ENCODE peak calls at places on chromosomes 7 and 10, in seven cellular contexts. Q, H, V, F, G, K and T are unnamed samples.

GRCh38 chr7:74027683-74028320 is at the start of gene ELN:
- DNase-seq in H (no peak), V (no peak), F (no peak), Q (peak; percentile 72), G (no peak), K (no peak), T (no peak)

GRCh38 chr10:44186821-44187220 is 198.1 kb downstream of the CXCL12 start:
- DNase-seq in V (no peak), G (no peak), K (no peak), F (no peak), Q (no peak), H (no peak), T (no peak)

GRCh38 chr10:24951201-24952145 is 933 bp downstream of the PRTFDC1 start:
- DNase-seq in Q (peak; percentile 91), H (no peak), K (no peak), V (no peak), F (peak; percentile 4), G (peak; percentile 49), T (no peak)

GRCh38 chr7:35185908-35186731 is 67.8 kb downstream of the TBX20 start:
- DNase-seq in F (no peak), K (peak; percentile 10), V (peak; percentile 31), Q (peak; percentile 87), G (peak; percentile 25), H (peak; percentile 23), T (no peak)

GRCh38 chr10:33993917-33994316 is 659.5 kb upstream of the NRP1 start:
- DNase-seq in H (no peak), V (no peak), G (no peak), K (no peak), Q (no peak), F (no peak), T (no peak)

GRCh38 chr10:86311900-86312299 is 54.7 kb downstream of the GRID1 start:
- DNase-seq in F (no peak), V (no peak), Q (peak; percentile 16), K (no peak), H (no peak), G (no peak), T (no peak)

GRCh38 chr7:42625391-42625790 is 286.5 kb downstream of the C7orf25 start:
- DNase-seq in K (no peak), V (peak; percentile 60), G (no peak), H (no peak), Q (no peak), F (no peak), T (no peak)

GRCh38 chr10:125011926-125012705 is 70.2 kb downstream of the ZRANB1 start:
- DNase-seq in V (no peak), H (no peak), F (no peak), G (no peak), K (no peak), Q (no peak), T (no peak)

GRCh38 chr10:28796606-28797512 is 119.5 kb downstream of the BAMBI start:
- DNase-seq in G (no peak), H (no peak), Q (no peak), V (no peak), F (no peak), K (no peak), T (no peak)

GRCh38 chr10:76874151-76874550 is 763.5 kb downstream of the KCNMA1 start:
- DNase-seq in F (no peak), H (no peak), K (peak; percentile 49), V (no peak), G (no peak), Q (no peak), T (no peak)

GRCh38 chr10:96641396-96641795 is 54.6 kb upstream of the TM9SF3 start:
- DNase-seq in F (no peak), V (no peak), G (no peak), H (no peak), Q (no peak), K (no peak), T (no peak)

GRCh38 chr7:128922496-128923410 is 12.2 kb upstream of the KCP start:
- DNase-seq in G (no peak), F (no peak), K (no peak), V (no peak), Q (peak; percentile 47), H (no peak), T (no peak)

GRCh38 chr7:42400373-42400772 is 163.4 kb upstream of the GLI3 start:
- DNase-seq in V (no peak), K (no peak), G (no peak), Q (no peak), F (no peak), H (no peak), T (no peak)

GRCh38 chr7:116776610-116777289 is 85.6 kb upstream of the CAPZA2 start:
- DNase-seq in Q (no peak), V (no peak), G (peak; percentile 26), K (peak; percentile 96), F (no peak), H (no peak), T (no peak)

GRCh38 chr7:22147113-22147512 is 201.4 kb upstream of the CDCA7L start:
- DNase-seq in K (no peak), Q (no peak), V (no peak), F (no peak), G (no peak), H (no peak), T (no peak)

GRCh38 chr10:101226506-101226887 is 2.8 kb downstream of the LBX1 start:
- DNase-seq in V (no peak), F (no peak), G (no peak), K (no peak), Q (no peak), H (no peak), T (no peak)

GRCh38 chr7:30908681-30909080 is 3.0 kb upstream of the AQP1 start:
- DNase-seq in V (no peak), Q (peak; percentile 90), K (no peak), G (no peak), H (no peak), F (no peak), T (no peak)

GRCh38 chr7:24926623-24927539 is 53.1 kb downstream of the OSBPL3 start:
- DNase-seq in Q (no peak), K (no peak), F (no peak), G (no peak), V (peak; percentile 46), H (no peak), T (no peak)

GRCh38 chr7:159012353-159013069 is 132.2 kb downstream of the VIPR2 start:
- DNase-seq in G (no peak), H (no peak), V (no peak), F (no peak), K (no peak), Q (no peak), T (no peak)

GRCh38 chr10:79176949-79177602 is 108.3 kb downstream of the ZMIZ1 start:
- DNase-seq in F (no peak), Q (no peak), K (no peak), G (no peak), H (no peak), V (no peak), T (no peak)

DNA sequence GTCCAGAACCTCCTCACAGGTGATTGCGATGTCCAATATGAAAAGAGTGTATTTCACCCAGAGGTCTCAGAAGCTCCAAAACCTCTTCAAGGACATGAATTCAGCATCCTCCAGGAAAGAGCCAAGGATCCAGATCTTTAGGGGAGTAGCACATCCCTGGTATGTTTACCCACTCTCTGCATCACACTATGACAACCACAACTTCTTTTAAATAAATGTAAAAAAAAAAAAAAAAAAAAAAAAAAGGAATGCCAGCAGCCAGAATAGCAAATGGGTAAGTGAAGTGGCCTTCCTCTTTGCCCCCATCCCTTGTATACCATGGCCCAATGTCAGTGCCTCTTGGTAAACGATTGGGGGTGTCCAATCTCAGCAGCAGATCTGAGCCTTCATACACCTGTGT is 67.3 kb downstream of the SORBS1 start:
- DNase-seq in K (no peak), G (no peak), H (no peak), V (no peak), Q (no peak), F (no peak), T (no peak)
- H3K4me1 ChIP-seq in K (no peaks in the 10 kb centered on the region), G (no peaks in the 10 kb centered on the region), H (no peaks in the 10 kb centered on the region), V (peaks cover 2% of the 10 kb centered on the region), Q (no peaks in the 10 kb centered on the region), F (no peaks in the 10 kb centered on the region), T (no peaks in the 10 kb centered on the region)

GRCh38 chr7:132491546-132491945 is 84.7 kb downstream of the PLXNA4 start:
- DNase-seq in H (no peak), G (no peak), F (no peak), V (no peak), Q (no peak), K (no peak), T (no peak)

GRCh38 chr7:132490474-132490873 is 85.8 kb downstream of the PLXNA4 start:
- DNase-seq in Q (no peak), V (no peak), F (no peak), H (no peak), K (no peak), G (no peak), T (no peak)

GRCh38 chr7:132485600-132486594 is 90.4 kb downstream of the PLXNA4 start:
- DNase-seq in K (no peak), H (no peak), Q (no peak), V (no peak), F (peak; percentile 84), G (no peak), T (peak; percentile 44)

GRCh38 chr7:132489776-132490237 is 86.5 kb downstream of the PLXNA4 start:
- DNase-seq in Q (no peak), V (peak; percentile 19), F (no peak), K (no peak), G (no peak), H (no peak), T (no peak)

DNA sequence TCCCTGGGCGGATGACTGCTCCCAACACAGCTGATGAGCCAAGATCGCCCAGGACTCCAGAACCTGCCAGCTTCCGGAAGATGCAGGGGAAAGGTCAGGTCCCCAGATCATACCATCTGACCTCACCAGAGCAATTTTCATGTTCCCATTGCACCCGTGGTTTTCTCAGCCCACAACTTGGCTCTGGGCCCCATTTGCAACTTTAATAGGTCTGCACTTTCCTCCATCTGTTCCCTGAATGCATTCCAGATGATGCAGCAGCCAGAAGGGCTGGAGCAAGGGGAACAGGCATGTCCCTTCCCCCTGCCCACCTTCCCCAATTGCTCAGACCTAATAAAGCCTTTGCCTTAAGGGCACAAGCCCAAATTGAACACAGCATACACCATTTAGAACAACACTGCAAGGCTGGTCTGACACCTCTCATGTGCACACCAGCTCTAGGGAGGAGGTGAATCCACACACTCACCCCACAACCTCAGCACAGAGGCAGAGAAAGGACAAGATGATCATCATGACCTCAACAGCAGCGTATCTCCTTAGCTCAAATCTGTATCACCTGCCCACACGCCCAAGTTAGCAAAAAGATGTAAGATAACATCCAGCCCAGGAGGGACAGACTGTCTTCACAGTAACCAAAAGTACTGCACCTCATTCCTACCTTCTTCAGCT is 87.5 kb downstream of the PLXNA4 start:
- DNase-seq in Q (no peak), K (no peak), H (no peak), F (no peak), V (no peak), G (no peak), T (no peak)
- H3K27ac ChIP-seq in Q (no peak overlapping the region), K (no peak overlapping the region), H (no peak overlapping the region), F (no peak overlapping the region), V (no peak overlapping the region), G (no peak overlapping the region), T (no peak overlapping the region)

GRCh38 chr10:1732501-1733123 is 4.7 kb downstream of the ADARB2 start:
- DNase-seq in H (no peak), K (no peak), F (no peak), V (no peak), Q (no peak), G (no peak), T (no peak)
- H3K27me3 ChIP-seq in H (peaks cover 4% of the 10 kb centered on the region), K (peaks cover 14% of the 10 kb centered on the region), F (peaks cover 16% of the 10 kb centered on the region), V (peaks cover 19% of the 10 kb centered on the region), Q (peaks cover 31% of the 10 kb centered on the region), G (peaks cover 48% of the 10 kb centered on the region), T (no peaks in the 10 kb centered on the region)

GRCh38 chr7:144824360-144824759 is 11.5 kb downstream of the TPK1 start:
- DNase-seq in G (no peak), Q (no peak), F (no peak), H (no peak), V (no peak), K (peak; percentile 60), T (no peak)
- H3K4me1 ChIP-seq in G (peaks cover 10% of the 10 kb centered on the region), Q (peaks cover 6% of the 10 kb centered on the region), F (peaks cover 35% of the 10 kb centered on the region), H (peaks cover 19% of the 10 kb centered on the region), V (peaks cover 5% of the 10 kb centered on the region), K (no peaks in the 10 kb centered on the region), T (peaks cover 34% of the 10 kb centered on the region)